ENCODE peak calls at places on chromosomes 3 and 15, in six cellular contexts. F, D, M, V, Z and P are unnamed samples.

GRCh38 chr3:14117468-14118399 is 6.9 kb downstream of the CHCHD4 start:
- DNase-seq in F (no peak), D (no peak), M (no peak), V (peak), Z (no peak), P (no peak)

GRCh38 chr3:49805367-49805782 is 2.3 kb downstream of the INKA1 start:
- DNase-seq in F (no peak), D (no peak), M (peak), V (no peak), Z (no peak), P (peak)

GRCh38 chr15:34952481-34952880 is 17.1 kb downstream of the AQR start:
- DNase-seq in F (no peak), D (no peak), M (no peak), V (no peak), Z (no peak), P (no peak)

GRCh38 chr3:69292185-69292584 is 93.7 kb downstream of the FRMD4B start:
- DNase-seq in F (no peak), D (no peak), M (no peak), V (no peak), Z (no peak), P (no peak)

GRCh38 chr3:53083496-53083895 is 37.6 kb upstream of the SFMBT1 start:
- DNase-seq in F (no peak), D (no peak), M (no peak), V (no peak), Z (no peak), P (no peak)

GRCh38 chr3:50286322-50287227 is 5.7 kb downstream of the IFRD2 start:
- DNase-seq in F (no peak), D (no peak), M (no peak), V (no peak), Z (no peak), P (no peak)

GRCh38 chr3:84692261-84692660 is 266.5 kb upstream of the CADM2 start:
- DNase-seq in F (no peak), D (no peak), M (no peak), V (no peak), Z (no peak), P (no peak)

GRCh38 chr3:58052373-58053273 is 44.4 kb downstream of the FLNB start:
- DNase-seq in F (peak), D (peak), M (no peak), V (no peak), Z (no peak), P (no peak)

GRCh38 chr3:83622526-83622925 is 1336.3 kb upstream of the CADM2 start:
- DNase-seq in F (no peak), D (no peak), M (no peak), V (no peak), Z (no peak), P (no peak)

GRCh38 chr3:39268554-39268910 is 11.3 kb downstream of the CX3CR1 start:
- DNase-seq in F (no peak), D (no peak), M (no peak), V (no peak), Z (no peak), P (peak)

GRCh38 chr15:29921130-29921601 is 98.9 kb upstream of the TJP1 start:
- DNase-seq in F (no peak), D (no peak), M (no peak), V (peak), Z (no peak), P (no peak)

GRCh38 chr15:45268135-45268534 is 16.1 kb downstream of the SLC28A2 start:
- DNase-seq in F (peak), D (no peak), M (peak), V (no peak), Z (no peak), P (no peak)

GRCh38 chr3:53045784-53046170 is at the start of gene SFMBT1:
- DNase-seq in F (peak), D (no peak), M (peak), V (peak), Z (peak), P (peak)

GRCh38 chr3:15665510-15666150 is 64.1 kb downstream of the BTD start:
- DNase-seq in F (no peak), D (no peak), M (no peak), V (no peak), Z (no peak), P (no peak)

GRCh38 chr3:39000008-39000450 is 51.7 kb downstream of the SCN11A start:
- DNase-seq in F (no peak), D (peak), M (peak), V (no peak), Z (no peak), P (no peak)

GRCh38 chr3:55206000-55206399 is 278.1 kb upstream of the LRTM1 start:
- DNase-seq in F (no peak), D (no peak), M (no peak), V (no peak), Z (peak), P (no peak)

GRCh38 chr3:178623666-178624255 is 87.5 kb downstream of the KCNMB2 start:
- DNase-seq in F (no peak), D (no peak), M (no peak), V (no peak), Z (no peak), P (no peak)

GRCh38 chr3:127426444-127427168 is 138.8 kb upstream of the PRR20G start:
- DNase-seq in F (no peak), D (no peak), M (no peak), V (peak), Z (no peak), P (peak)

GRCh38 chr15:31197497-31198414 is 96.2 kb upstream of the TRPM1 start:
- DNase-seq in F (peak), D (no peak), M (peak), V (no peak), Z (peak), P (no peak)

GRCh38 chr3:176724360-176724759 is 472.9 kb downstream of the TBL1XR1 start:
- DNase-seq in F (no peak), D (no peak), M (no peak), V (no peak), Z (no peak), P (no peak)

GRCh38 chr3:64803469-64803868 is 115.7 kb upstream of the ADAMTS9 start:
- DNase-seq in F (no peak), D (no peak), M (no peak), V (no peak), Z (no peak), P (no peak)

GRCh38 chr15:90227336-90227735 is 6.4 kb downstream of the CIB1 start:
- DNase-seq in F (no peak), D (no peak), M (no peak), V (no peak), Z (no peak), P (no peak)

GRCh38 chr3:176590722-176591121 is 606.6 kb downstream of the TBL1XR1 start:
- DNase-seq in F (no peak), D (no peak), M (no peak), V (no peak), Z (no peak), P (no peak)

GRCh38 chr15:91853968-91854943 is 748 bp downstream of the SLCO3A1 start:
- DNase-seq in F (peak), D (no peak), M (peak), V (no peak), Z (peak), P (peak)

GRCh38 chr3:148379763-148380162 is 317.9 kb upstream of the AGTR1 start:
- DNase-seq in F (no peak), D (peak), M (peak), V (no peak), Z (peak), P (no peak)

GRCh38 chr15:61222010-61222409 is 7.1 kb downstream of the RORA start:
- DNase-seq in F (no peak), D (no peak), M (no peak), V (no peak), Z (no peak), P (no peak)

GRCh38 chr3:70716832-70717231 is 404.4 kb upstream of the MDFIC2 start:
- DNase-seq in F (peak), D (no peak), M (no peak), V (no peak), Z (no peak), P (no peak)

GRCh38 chr3:130737622-130738021 is 9.0 kb downstream of the PIK3R4 start:
- DNase-seq in F (no peak), D (no peak), M (no peak), V (no peak), Z (no peak), P (no peak)

GRCh38 chr3:29186131-29186599 is 94.7 kb upstream of the RBMS3 start:
- DNase-seq in F (no peak), D (peak), M (no peak), V (no peak), Z (no peak), P (no peak)

GRCh38 chr3:150757364-150757763 is 5.6 kb downstream of the SIAH2 start:
- DNase-seq in F (no peak), D (no peak), M (no peak), V (no peak), Z (no peak), P (no peak)

GRCh38 chr3:46830801-46831200 is 32.4 kb downstream of the MYL3 start:
- DNase-seq in F (no peak), D (no peak), M (no peak), V (no peak), Z (no peak), P (no peak)

GRCh38 chr3:194150252-194150934 is 14.4 kb downstream of the HES1 start:
- DNase-seq in F (no peak), D (no peak), M (no peak), V (no peak), Z (no peak), P (no peak)

GRCh38 chr3:158770254-158771017 is 31.4 kb upstream of the MFSD1 start:
- DNase-seq in F (no peak), D (peak), M (no peak), V (no peak), Z (no peak), P (no peak)

GRCh38 chr3:18837137-18837536 is 311.2 kb upstream of the KCNH8 start:
- DNase-seq in F (no peak), D (no peak), M (no peak), V (no peak), Z (no peak), P (no peak)

GRCh38 chr3:65828706-65829105 is 210.0 kb downstream of the MAGI1 start:
- DNase-seq in F (no peak), D (no peak), M (no peak), V (no peak), Z (no peak), P (no peak)

GRCh38 chr3:33461097-33461496 is 20.9 kb upstream of the UBP1 start:
- DNase-seq in F (no peak), D (no peak), M (no peak), V (no peak), Z (no peak), P (no peak)

GRCh38 chr3:33453331-33453761 is 13.1 kb upstream of the UBP1 start:
- DNase-seq in F (no peak), D (no peak), M (no peak), V (no peak), Z (no peak), P (peak)

GRCh38 chr3:33456756-33457155 is 16.6 kb upstream of the UBP1 start:
- DNase-seq in F (no peak), D (no peak), M (no peak), V (no peak), Z (no peak), P (no peak)
- TF ChIP-seq CTCF in F (no peak), D (no peak), M (no peak), V (no peak), Z (no peak), P (no peak)

GRCh38 chr15:26628879-26629529 is 143.9 kb downstream of the GABRB3 start:
- DNase-seq in F (peak), D (no peak), M (peak), V (no peak), Z (peak), P (peak)

GRCh38 chr15:26631894-26632293 is 141.0 kb downstream of the GABRB3 start:
- DNase-seq in F (no peak), D (no peak), M (peak), V (no peak), Z (no peak), P (no peak)

GRCh38 chr15:26632500-26632899 is 140.4 kb downstream of the GABRB3 start:
- DNase-seq in F (no peak), D (no peak), M (peak), V (no peak), Z (no peak), P (no peak)

GRCh38 chr15:26628071-26628470 is 144.8 kb downstream of the GABRB3 start:
- DNase-seq in F (no peak), D (no peak), M (peak), V (no peak), Z (no peak), P (no peak)

DNA sequence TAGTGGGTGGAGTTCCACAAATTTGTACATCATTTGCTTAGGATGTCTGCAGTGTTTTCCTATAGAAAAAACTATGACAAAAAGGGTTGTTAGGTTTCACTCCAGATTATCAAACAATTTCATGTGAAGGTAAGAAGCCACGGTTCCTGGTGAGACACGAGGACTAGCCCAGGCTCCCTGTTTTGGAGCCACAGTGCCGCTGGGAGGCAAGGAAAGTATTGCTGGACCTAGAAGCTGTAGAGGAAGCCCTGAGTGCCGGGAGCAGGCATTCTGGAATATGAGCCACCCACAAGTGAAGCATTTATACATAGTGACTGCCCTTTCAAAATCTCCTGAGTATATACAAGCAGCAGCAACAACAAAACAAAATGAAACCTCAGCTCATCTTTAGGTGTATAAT is 142.0 kb downstream of the GABRB3 start:
- DNase-seq in F (no peak), D (no peak), M (peak), V (no peak), Z (no peak), P (no peak)
- TF ChIP-seq CTCF in F (no peak), D (no peak), M (peak), V (no peak), Z (no peak), P (no peak)

DNA sequence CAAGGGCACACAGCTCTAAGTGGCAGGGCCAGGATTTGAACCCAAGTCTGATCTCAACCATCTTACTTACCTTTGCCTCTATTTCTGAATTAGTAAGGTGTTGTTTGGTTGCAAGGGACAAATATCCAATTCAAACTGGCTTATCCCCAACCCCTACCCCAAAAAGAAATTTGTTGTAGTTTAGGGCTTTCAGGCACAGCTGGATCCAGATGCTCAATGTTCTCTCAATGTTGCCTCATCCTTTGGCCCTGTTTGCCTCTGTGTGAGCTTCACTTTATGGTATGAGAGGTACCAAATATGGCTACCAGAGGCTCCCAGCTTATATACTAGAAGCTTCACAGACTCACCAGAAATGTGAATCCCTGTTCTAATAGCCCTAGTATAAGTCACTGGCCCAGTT is 499.9 kb downstream of the SHQ1 start:
- DNase-seq in F (no peak), D (no peak), M (no peak), V (no peak), Z (no peak), P (no peak)
- TF ChIP-seq CTCF in F (no peak), D (no peak), M (no peak), V (no peak), Z (no peak), P (no peak)

GRCh38 chr15:50251638-50252182 is 13.8 kb downstream of the HDC start:
- DNase-seq in F (no peak), D (no peak), M (no peak), V (no peak), Z (no peak), P (peak)
- TF ChIP-seq CTCF in F (no peak), D (no peak), M (no peak), V (no peak), Z (no peak), P (no peak)

GRCh38 chr3:185347392-185347791 is 15.5 kb upstream of the MAP3K13 start:
- DNase-seq in F (no peak), D (no peak), M (no peak), V (no peak), Z (no peak), P (no peak)
- TF ChIP-seq CTCF in F (no peak), D (no peak), M (no peak), V (no peak), Z (no peak), P (no peak)

DNA sequence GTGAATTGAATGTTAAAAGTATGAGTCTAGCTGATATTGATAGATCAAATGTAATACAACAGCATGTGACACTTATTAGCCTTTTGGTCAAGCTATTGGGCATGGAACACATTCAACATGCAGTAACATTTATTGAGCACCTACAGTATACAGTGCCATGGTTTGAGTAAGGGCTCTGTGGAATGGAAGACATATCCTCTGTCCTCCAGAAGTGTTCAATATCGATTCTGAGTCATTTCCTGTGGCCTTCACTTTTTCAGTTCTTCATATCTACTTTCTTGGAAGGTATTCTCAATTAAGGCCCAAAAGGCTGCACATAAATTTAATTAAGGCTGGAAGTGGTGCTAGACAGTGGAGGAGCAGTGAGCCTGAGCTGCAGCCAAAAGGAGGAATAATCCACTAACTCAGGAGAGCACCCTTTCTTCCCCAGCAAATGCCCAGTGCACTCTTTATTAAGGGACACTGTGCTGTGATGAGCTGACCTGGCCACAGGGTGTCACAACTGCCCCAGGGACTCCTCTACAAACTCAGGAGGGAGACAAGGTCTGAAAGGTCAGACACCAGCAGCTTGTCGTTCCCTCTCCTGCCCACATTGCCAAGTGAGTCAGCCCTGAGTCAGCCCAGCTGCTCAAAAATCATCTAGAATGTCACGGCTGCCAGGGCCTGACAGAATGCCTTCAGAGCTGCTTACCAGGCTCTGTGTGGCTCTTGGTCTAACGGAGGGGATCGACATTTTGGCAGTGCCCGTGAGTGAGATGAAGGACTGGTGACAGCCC is 544.8 kb downstream of the AGBL1 start:
- DNase-seq in F (peak), D (no peak), M (peak), V (no peak), Z (peak), P (no peak)
- TF ChIP-seq CTCF in F (peak), D (no peak), M (no peak), V (peak), Z (peak), P (peak)